ENCODE peak calls at places on chromosomes 1 and 21, in eight cellular contexts. J is fibroblast of lung; I is CD8-positive, alpha-beta T cell; U is A549; N is SJSA1; X is psoas muscle; K is AG04450; T is neural progenitor cell. E is an unnamed sample.

GRCh38 chr1:53430256-53430655 is 28.9 kb upstream of the DMRTB1 start:
- DNase-seq in J (no peak), I (no peak), T (no peak), U (no peak), X (no peak), N (no peak), K (no peak), E (no peak)

GRCh38 chr21:45074818-45075605 is 632 bp downstream of the ADARB1 start:
- DNase-seq in X (peak; percentile 69), N (no peak), T (peak; percentile 71), I (peak; percentile 9), J (peak; percentile 51), U (no peak), K (no peak), E (no peak)

GRCh38 chr21:39082656-39083376 is 100.4 kb downstream of the PSMG1 start:
- DNase-seq in X (no peak), T (peak; percentile 51), K (no peak), N (no peak), J (no peak), U (no peak), I (no peak), E (no peak)

GRCh38 chr1:151714820-151715725 is 1.5 kb downstream of the CELF3 start:
- DNase-seq in N (no peak), I (no peak), U (no peak), K (no peak), T (no peak), X (no peak), J (no peak), E (no peak)

GRCh38 chr1:198234511-198235251 is 77.9 kb downstream of the NEK7 start:
- DNase-seq in X (no peak), I (no peak), J (peak; percentile 62), T (peak; percentile 11), N (no peak), K (no peak), U (no peak), E (no peak)

GRCh38 chr1:150161747-150162581 is 12.2 kb downstream of the PLEKHO1 start:
- DNase-seq in U (no peak), J (peak; percentile 72), I (no peak), X (no peak), T (peak; percentile 25), K (no peak), N (no peak), E (no peak)

GRCh38 chr1:206575165-206575893 is 36.9 kb downstream of the EIF2D start:
- DNase-seq in N (no peak), T (no peak), I (no peak), K (peak; percentile 73), X (no peak), U (no peak), J (peak; percentile 82), E (no peak)

GRCh38 chr1:116855220-116855619 is 54.5 kb upstream of the PTGFRN start:
- DNase-seq in K (no peak), J (peak; percentile 58), I (no peak), X (peak; percentile 64), U (no peak), N (no peak), T (no peak), E (no peak)

GRCh38 chr1:23140940-23141596 is 27.6 kb downstream of the LUZP1 start:
- DNase-seq in J (no peak), T (no peak), N (no peak), K (no peak), I (no peak), X (no peak), U (no peak), E (no peak)

GRCh38 chr1:54125671-54126070 is 27.1 kb downstream of the CDCP2 start:
- DNase-seq in T (peak; percentile 49), X (peak; percentile 87), I (no peak), K (no peak), J (no peak), U (no peak), N (no peak), E (no peak)

GRCh38 chr1:156765664-156766063 is 1.7 kb upstream of the PRCC start:
- DNase-seq in N (no peak), T (no peak), K (no peak), U (no peak), J (no peak), X (no peak), I (no peak), E (no peak)

DNA sequence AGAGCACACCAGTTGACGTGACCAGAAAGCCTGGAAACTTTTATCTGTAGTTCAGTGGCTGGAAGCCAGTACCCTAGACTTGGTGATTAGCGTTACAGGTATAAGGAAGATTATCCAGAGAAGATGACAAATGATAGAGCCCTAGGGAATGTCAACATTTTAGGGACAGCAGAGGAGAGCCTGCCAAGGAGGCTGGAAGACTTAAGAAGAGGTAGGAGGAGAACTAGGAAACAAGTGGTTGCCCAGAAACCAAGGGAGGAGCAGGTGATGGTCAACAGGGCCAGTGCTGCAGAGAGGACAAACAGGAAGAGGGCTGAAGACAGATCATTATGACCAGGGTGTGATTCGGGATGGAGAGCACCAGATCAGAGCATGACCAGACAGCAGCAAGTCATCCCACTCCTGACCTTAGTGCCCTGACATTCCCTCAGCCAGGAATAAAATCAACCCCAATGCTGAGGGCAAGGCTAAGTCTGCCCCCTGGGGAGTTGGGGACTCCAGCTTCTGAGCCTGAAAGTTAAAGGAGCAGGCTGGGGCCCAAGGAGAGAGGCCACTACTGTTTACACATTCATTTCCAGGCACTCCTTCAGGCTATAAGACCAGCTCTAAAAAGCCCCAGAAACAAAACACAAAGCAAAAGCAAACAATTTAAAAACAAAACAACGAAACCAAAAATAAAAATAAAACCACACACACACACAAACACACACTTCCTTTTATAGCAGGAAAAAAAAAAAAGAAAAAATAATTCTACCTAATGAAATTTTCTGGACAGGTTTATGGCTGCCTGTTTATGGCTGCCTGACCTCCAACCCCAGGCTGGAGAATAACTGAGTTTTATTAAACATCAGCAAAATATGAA is 48.6 kb upstream of the LRRC52 start:
- DNase-seq in T (no peak), N (no peak), J (no peak), I (no peak), K (no peak), U (no peak), X (no peak), E (no peak)
- H3K27ac ChIP-seq in T (no peak overlapping the region), N (no peak overlapping the region), J (no peak overlapping the region), I (no peak overlapping the region), K (no peak overlapping the region), U (no peak overlapping the region), X (no peak overlapping the region), E (no peak overlapping the region)

GRCh38 chr1:20409017-20409416 is 77.0 kb downstream of the CAMK2N1 start:
- DNase-seq in K (no peak), I (no peak), T (no peak), X (no peak), U (no peak), J (no peak), N (no peak), E (no peak)

GRCh38 chr1:20413136-20413790 is 72.7 kb downstream of the CAMK2N1 start:
- DNase-seq in J (no peak), X (no peak), N (peak; percentile 31), U (no peak), T (no peak), I (no peak), K (no peak), E (no peak)

GRCh38 chr1:20410555-20410954 is 75.5 kb downstream of the CAMK2N1 start:
- DNase-seq in U (no peak), T (peak; percentile 47), X (no peak), N (no peak), K (no peak), J (no peak), I (no peak), E (no peak)

GRCh38 chr1:20409971-20410370 is 76.0 kb downstream of the CAMK2N1 start:
- DNase-seq in U (no peak), N (peak; percentile 26), J (no peak), I (no peak), T (no peak), K (no peak), X (no peak), E (no peak)

DNA sequence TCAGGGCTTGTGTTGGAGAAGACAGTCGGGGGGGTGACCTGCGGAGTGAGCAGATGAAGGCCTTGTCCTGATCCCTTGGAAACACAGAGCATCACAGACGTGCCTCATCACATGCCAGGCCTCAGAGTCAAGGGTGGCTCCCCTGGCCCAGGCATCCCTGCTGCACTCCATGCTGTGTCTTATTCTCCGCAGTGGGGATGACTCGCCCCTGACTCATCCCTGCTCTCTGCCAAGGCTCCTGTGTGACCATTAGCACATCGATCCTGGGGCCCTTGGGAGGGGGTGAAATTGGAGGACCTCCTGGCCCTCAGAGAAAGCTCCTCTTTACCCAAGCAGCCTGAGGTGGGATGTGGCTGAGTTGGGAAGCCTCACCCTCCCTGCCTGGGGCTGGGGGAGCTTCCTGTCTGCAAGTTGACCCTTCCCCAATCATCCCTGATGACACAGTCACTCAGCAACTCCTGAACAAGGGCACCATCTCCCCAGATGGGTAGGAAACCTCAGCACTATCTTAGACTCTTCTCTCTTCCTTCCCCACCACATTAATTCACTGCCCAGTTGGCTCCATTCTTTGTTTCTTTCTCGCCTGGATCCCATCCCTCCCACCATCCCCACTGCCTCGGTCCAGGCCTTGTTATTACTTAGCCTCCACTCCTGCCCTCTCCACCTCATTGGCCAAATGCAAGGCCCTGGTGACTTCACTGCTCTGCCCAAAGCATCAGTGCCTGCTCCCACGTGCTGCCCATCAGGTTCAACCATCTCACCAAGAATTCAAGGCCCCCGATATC is 74.6 kb downstream of the CAMK2N1 start:
- DNase-seq in U (peak; percentile 71), I (no peak), X (no peak), N (peak; percentile 95), T (no peak), K (peak; percentile 79), J (peak; percentile 94), E (no peak)
- H3K27ac ChIP-seq in U (peak overlapping the region; percentile 49), I (no peak overlapping the region), X (no peak overlapping the region), N (peak overlapping the region; percentile 20), T (no peak overlapping the region), K (peak overlapping the region; percentile 69), J (peak overlapping the region; percentile 78), E (no peak overlapping the region)

DNA sequence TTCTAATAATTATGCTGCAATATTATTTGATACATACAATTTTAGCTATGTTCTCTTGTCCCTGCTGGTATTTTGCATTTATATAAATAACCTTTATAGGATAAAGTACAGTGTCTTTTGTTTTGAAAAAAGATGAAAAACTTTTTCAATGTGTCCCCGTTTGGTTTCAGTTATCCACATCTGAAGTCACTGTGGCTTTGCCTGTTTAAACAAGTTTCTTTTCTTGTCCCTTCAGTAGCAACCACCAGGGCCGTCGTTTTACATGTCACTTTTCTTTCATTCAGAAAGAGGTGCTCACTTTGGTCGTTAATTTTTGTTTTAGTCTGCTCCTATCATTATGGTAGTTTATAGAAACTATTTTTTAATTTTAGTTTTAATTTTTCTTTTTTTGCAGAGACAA is 41.4 kb downstream of the RABGAP1L start:
- DNase-seq in U (no peak), K (no peak), I (no peak), T (no peak), N (no peak), J (no peak), X (no peak), E (no peak)
- H3K27ac ChIP-seq in U (no peak overlapping the region), K (no peak overlapping the region), I (no peak overlapping the region), T (no peak overlapping the region), N (no peak overlapping the region), J (no peak overlapping the region), X (no peak overlapping the region), E (no peak overlapping the region)

GRCh38 chr1:46133181-46133658 is 791 bp upstream of the PIK3R3 start:
- DNase-seq in U (peak; percentile 69), N (no peak), J (no peak), T (no peak), X (no peak), I (no peak), K (no peak), E (peak; percentile 67)
- H3K27ac ChIP-seq in U (peak overlapping the region; percentile 89), N (peak overlapping the region; percentile 99), J (peak overlapping the region; percentile 96), T (peak overlapping the region; percentile 100), X (peak overlapping the region; percentile 96), I (no peak overlapping the region), K (peak overlapping the region; percentile 99), E (peak overlapping the region; percentile 93)

GRCh38 chr1:77245724-77246294 is 26.6 kb upstream of the PIGK start:
- DNase-seq in U (no peak), I (no peak), T (no peak), K (peak; percentile 59), X (no peak), N (no peak), J (no peak), E (no peak)
- H3K27ac ChIP-seq in U (no peak overlapping the region), I (no peak overlapping the region), T (no peak overlapping the region), K (no peak overlapping the region), X (no peak overlapping the region), N (no peak overlapping the region), J (no peak overlapping the region), E (no peak overlapping the region)

E was measured in substantia nigra.